ENCODE peak calls at places on chromosomes 3 and 15, in four cellular contexts. P, G, O and R are unnamed samples.
A peak's percentile ranks its signal among the peaks of the same experiment; 100 is the strongest.

GRCh38 chr3:54932606-54933005 is 4.7 kb upstream of the LRTM1 start:
- DNase-seq in P (no peak), G (no peak), O (no peak), R (no peak)

GRCh38 chr15:64574220-64574994 is 114.0 kb downstream of the ZNF609 start:
- DNase-seq in P (no peak), G (no peak), O (no peak), R (no peak)

GRCh38 chr15:40787344-40787841 is 17.6 kb downstream of the C15orf62 start:
- DNase-seq in P (peak; percentile 16), G (peak; percentile 67), O (no peak), R (no peak)

GRCh38 chr3:152037953-152038352 is 164.5 kb downstream of the SUCNR1 start:
- DNase-seq in P (no peak), G (no peak), O (no peak), R (no peak)

GRCh38 chr3:185586644-185586964 is 509 bp downstream of the SENP2 start:
- DNase-seq in P (no peak), G (no peak), O (no peak), R (no peak)

GRCh38 chr15:58572521-58572920 is 140.7 kb downstream of the LIPC start:
- DNase-seq in P (no peak), G (no peak), O (no peak), R (no peak)

GRCh38 chr3:77354958-77355357 is 315.1 kb downstream of the ROBO2 start:
- DNase-seq in P (no peak), G (no peak), O (no peak), R (no peak)

GRCh38 chr15:68682906-68683490 is 104.2 kb downstream of the CORO2B start:
- DNase-seq in P (no peak), G (no peak), O (no peak), R (no peak)

GRCh38 chr15:76930831-76931396 is 635 bp upstream of the RCN2 start:
- DNase-seq in P (no peak), G (no peak), O (no peak), R (no peak)

GRCh38 chr3:141955163-141955562 is 78.7 kb downstream of the ATP1B3 start:
- DNase-seq in P (no peak), G (no peak), O (no peak), R (no peak)

GRCh38 chr3:97872209-97873042 is 50.6 kb downstream of the CRYBG3 start:
- DNase-seq in P (no peak), G (peak; percentile 15), O (peak; percentile 57), R (peak; percentile 49)

GRCh38 chr3:30349507-30349906 is 256.9 kb upstream of the TGFBR2 start:
- DNase-seq in P (no peak), G (no peak), O (no peak), R (no peak)

GRCh38 chr15:81507831-81508230 is 133.8 kb upstream of the TMC3 start:
- DNase-seq in P (no peak), G (no peak), O (no peak), R (no peak)

GRCh38 chr15:94610069-94610863 is 378.9 kb downstream of the MCTP2 start:
- DNase-seq in P (no peak), G (no peak), O (no peak), R (no peak)

GRCh38 chr15:70875001-70875782 is 17.0 kb downstream of the THAP10 start:
- DNase-seq in P (no peak), G (no peak), O (no peak), R (no peak)

GRCh38 chr3:172070799-172071198 is 31.4 kb downstream of the FNDC3B start:
- DNase-seq in P (no peak), G (no peak), O (no peak), R (no peak)

GRCh38 chr15:50128266-50128665 is 9.2 kb upstream of the ATP8B4 start:
- DNase-seq in P (no peak), G (no peak), O (no peak), R (no peak)

GRCh38 chr3:12178091-12178820 is 19.5 kb upstream of the TIMP4 start:
- DNase-seq in P (no peak), G (no peak), O (no peak), R (no peak)

GRCh38 chr3:62562596-62562995 is 189.2 kb upstream of the FEZF2 start:
- DNase-seq in P (no peak), G (no peak), O (no peak), R (no peak)

GRCh38 chr3:128271536-128272332 is 118.5 kb downstream of the EEFSEC start:
- DNase-seq in P (no peak), G (no peak), O (no peak), R (no peak)

GRCh38 chr15:92807971-92808571 is 92.1 kb upstream of the CHD2 start:
- DNase-seq in P (no peak), G (no peak), O (no peak), R (no peak)